ENCODE peak calls at places on chromosomes 4 and X, in four cellular contexts. O, C, J and Y are unnamed samples.

GRCh38 chr4:89289312-89289711 is 18.3 kb downstream of the GPRIN3 start:
- DNase-seq in O (no peak), C (no peak), J (no peak), Y (no peak)

GRCh38 chrX:9456250-9457074 is 8.4 kb upstream of the TBL1X start:
- DNase-seq in O (no peak), C (no peak), J (no peak), Y (no peak)

GRCh38 chrX:51459125-51459524 is 37.3 kb downstream of the NUDT11 start:
- DNase-seq in O (no peak), C (no peak), J (peak), Y (no peak)

GRCh38 chr4:85127653-85128052 is 161.2 kb upstream of the WDFY3 start:
- DNase-seq in O (no peak), C (no peak), J (peak), Y (no peak)

GRCh38 chr4:135418353-135418752 is 1216.8 kb upstream of the PABPC4L start:
- DNase-seq in O (no peak), C (no peak), J (peak), Y (no peak)

GRCh38 chr4:142534994-142535393 is 311.1 kb downstream of the INPP4B start:
- DNase-seq in O (no peak), C (no peak), J (no peak), Y (no peak)

GRCh38 chr4:139794158-139794954 is 128.7 kb downstream of the MGST2 start:
- DNase-seq in O (no peak), C (peak), J (peak), Y (no peak)

GRCh38 chr4:87012265-87012953 is 77.6 kb downstream of the AFF1 start:
- DNase-seq in O (no peak), C (no peak), J (no peak), Y (no peak)

GRCh38 chr4:107866726-107867125 is 42.0 kb downstream of the SGMS2 start:
- DNase-seq in O (no peak), C (no peak), J (peak), Y (no peak)

GRCh38 chr4:147481577-147482109 is 746 bp downstream of the EDNRA start:
- DNase-seq in O (no peak), C (no peak), J (peak), Y (no peak)

GRCh38 chrX:50903387-50904027 is 7.0 kb upstream of the BMP15 start:
- DNase-seq in O (no peak), C (no peak), J (peak), Y (peak)

GRCh38 chr4:186935881-186936280 is 212.2 kb upstream of the FAT1 start:
- DNase-seq in O (no peak), C (no peak), J (no peak), Y (no peak)

GRCh38 chr4:2950221-2950989 is 12.8 kb downstream of the NOP14 start:
- DNase-seq in O (no peak), C (no peak), J (no peak), Y (peak)

GRCh38 chr4:102551946-102552575 is 50.9 kb downstream of the NFKB1 start:
- DNase-seq in O (no peak), C (no peak), J (no peak), Y (no peak)

GRCh38 chr4:124564121-124564520 is 148.4 kb downstream of the ANKRD50 start:
- DNase-seq in O (no peak), C (no peak), J (no peak), Y (no peak)

GRCh38 chrX:20060961-20061868 is 55.5 kb downstream of the MAP7D2 start:
- DNase-seq in O (no peak), C (no peak), J (no peak), Y (no peak)

GRCh38 chrX:28549839-28550238 is 37.4 kb upstream of the IL1RAPL1 start:
- DNase-seq in O (no peak), C (no peak), J (no peak), Y (no peak)

GRCh38 chr4:22635692-22636091 is 57.0 kb upstream of the GBA3 start:
- DNase-seq in O (no peak), C (no peak), J (no peak), Y (no peak)

GRCh38 chr4:338759-339097 is 1.1 kb downstream of the ZNF141 start:
- DNase-seq in O (no peak), C (no peak), J (no peak), Y (no peak)

GRCh38 chr4:17758459-17758858 is 23.0 kb downstream of the FAM184B start:
- DNase-seq in O (no peak), C (no peak), J (no peak), Y (no peak)

GRCh38 chr4:89838005-89838404 is 1.0 kb upstream of the SNCA start:
- DNase-seq in O (no peak), C (no peak), J (peak), Y (no peak)

GRCh38 chr4:1716065-1716945 is 4.2 kb upstream of the SLBP start:
- DNase-seq in O (no peak), C (no peak), J (no peak), Y (no peak)

GRCh38 chr4:31573554-31573953 is 853.4 kb downstream of the PCDH7 start:
- DNase-seq in O (no peak), C (no peak), J (no peak), Y (no peak)

GRCh38 chr4:186789671-186790070 is 66.0 kb upstream of the FAT1 start:
- DNase-seq in O (no peak), C (no peak), J (no peak), Y (no peak)

GRCh38 chr4:101331017-101331416 is 16.3 kb downstream of the PPP3CA start:
- DNase-seq in O (no peak), C (no peak), J (no peak), Y (no peak)

GRCh38 chr4:42482516-42483327 is 85.4 kb downstream of the SHISA3 start:
- DNase-seq in O (no peak), C (no peak), J (no peak), Y (no peak)

GRCh38 chrX:152926279-152926678 is 28.4 kb downstream of the ZNF185 start:
- DNase-seq in O (no peak), C (no peak), J (peak), Y (peak)

GRCh38 chr4:82786794-82787193 is 11.8 kb downstream of the SCD5 start:
- DNase-seq in O (no peak), C (no peak), J (no peak), Y (no peak)

GRCh38 chr4:52641853-52642563 is 17.1 kb downstream of the USP46 start:
- DNase-seq in O (no peak), C (no peak), J (no peak), Y (no peak)

GRCh38 chrX:151370906-151371305 is 26.1 kb upstream of the VMA21 start:
- DNase-seq in O (no peak), C (no peak), J (no peak), Y (no peak)

GRCh38 chr4:76546282-76547166 is 111.5 kb downstream of the SHROOM3 start:
- DNase-seq in O (no peak), C (peak), J (peak), Y (no peak)

GRCh38 chr4:25865586-25865985 is 2.8 kb upstream of the SEL1L3 start:
- DNase-seq in O (no peak), C (no peak), J (peak), Y (peak)

GRCh38 chr4:175823015-175823741 is 11.1 kb upstream of the GPM6A start:
- DNase-seq in O (no peak), C (no peak), J (no peak), Y (no peak)

GRCh38 chr4:172654482-172654881 is 514.1 kb upstream of the GALNT7 start:
- DNase-seq in O (no peak), C (no peak), J (no peak), Y (no peak)

GRCh38 chr4:153466637-153467153 is 535 bp downstream of the TMEM131L start:
- DNase-seq in O (no peak), C (no peak), J (no peak), Y (no peak)

GRCh38 chr4:4585012-4585670 is 43.3 kb upstream of the STX18 start:
- DNase-seq in O (no peak), C (peak), J (peak), Y (no peak)

GRCh38 chr4:39713691-39714090 is 15.8 kb downstream of the UBE2K start:
- DNase-seq in O (no peak), C (no peak), J (peak), Y (no peak)

GRCh38 chr4:171017596-171017995 is 795.6 kb upstream of the GALNTL6 start:
- DNase-seq in O (no peak), C (no peak), J (no peak), Y (no peak)

GRCh38 chrX:42821803-42822443 is 44.0 kb upstream of the PPP1R2C start:
- DNase-seq in O (no peak), C (no peak), J (peak), Y (no peak)

GRCh38 chr4:172995161-172995560 is 173.4 kb upstream of the GALNT7 start:
- DNase-seq in O (no peak), C (no peak), J (no peak), Y (no peak)

GRCh38 chrX:136577562-136577961 is 45.5 kb downstream of the VGLL1 start:
- DNase-seq in O (peak), C (no peak), J (peak), Y (peak)

GRCh38 chrX:136574548-136574947 is 42.5 kb downstream of the VGLL1 start:
- DNase-seq in O (no peak), C (no peak), J (peak), Y (no peak)

GRCh38 chrX:136572030-136572429 is 40.0 kb downstream of the VGLL1 start:
- DNase-seq in O (no peak), C (no peak), J (no peak), Y (no peak)
- TF ChIP-seq CTCF in O (no peak), C (no peak), J (no peak), Y (no peak)

GRCh38 chr4:8195431-8195830 is 3.7 kb upstream of the SH3TC1 start:
- DNase-seq in O (no peak), C (no peak), J (no peak), Y (no peak)

GRCh38 chr4:8191136-8191747 is 7.8 kb upstream of the SH3TC1 start:
- DNase-seq in O (peak), C (no peak), J (peak), Y (no peak)

GRCh38 chr4:8194306-8195242 is 4.5 kb upstream of the SH3TC1 start:
- DNase-seq in O (no peak), C (no peak), J (no peak), Y (no peak)

GRCh38 chr4:8195841-8196460 is 3.1 kb upstream of the SH3TC1 start:
- DNase-seq in O (no peak), C (no peak), J (no peak), Y (no peak)

DNA sequence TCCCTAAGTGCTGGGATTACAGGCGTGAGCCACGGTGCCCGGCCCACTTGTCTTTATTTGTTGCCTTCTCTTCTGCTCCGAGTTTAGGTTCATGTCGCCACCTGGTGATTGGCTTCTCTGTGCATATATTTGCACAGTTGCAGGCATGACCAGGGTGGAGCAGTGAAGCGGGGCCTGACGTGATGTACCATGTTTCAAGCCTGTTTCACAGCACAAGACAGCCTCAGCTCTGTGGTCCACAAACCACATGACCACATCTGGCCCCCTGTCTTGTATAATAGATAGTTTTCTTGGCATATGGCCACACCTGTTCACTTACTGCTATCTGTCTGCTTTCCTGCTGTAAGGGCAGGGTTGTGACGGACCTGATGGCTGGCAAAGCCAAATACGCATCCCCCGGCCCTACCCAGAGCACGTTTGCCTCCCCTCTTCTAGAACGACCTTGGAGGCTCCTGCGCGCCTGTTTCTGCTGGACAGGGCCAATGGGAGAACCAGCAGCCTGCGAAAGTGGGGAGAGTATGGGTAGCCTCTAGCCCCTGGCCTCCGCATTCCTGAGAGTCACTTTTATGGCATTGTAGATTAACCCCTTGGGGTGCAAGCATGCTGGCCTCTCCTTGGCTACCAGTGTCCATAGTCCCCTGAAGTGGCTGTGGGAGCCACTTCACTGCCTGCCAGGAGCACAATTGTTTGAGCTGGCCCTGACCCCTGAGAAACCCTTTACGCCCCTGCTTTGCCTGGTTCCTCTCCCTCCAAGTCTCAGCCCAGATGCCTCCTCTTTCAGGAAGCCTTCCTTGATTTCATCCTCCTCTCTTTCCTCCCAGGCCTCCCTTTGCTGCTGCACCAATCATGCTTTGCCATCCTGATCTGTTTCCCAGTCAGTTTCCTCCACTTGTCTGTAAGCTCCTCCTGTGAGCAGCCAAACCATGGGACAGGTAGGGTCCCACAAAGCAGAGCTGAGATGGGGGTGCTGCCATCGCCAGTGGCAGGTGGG is 6.0 kb upstream of the SH3TC1 start:
- DNase-seq in O (peak), C (no peak), J (peak), Y (peak)
- TF ChIP-seq CTCF in O (no peak), C (peak), J (no peak), Y (no peak)

DNA sequence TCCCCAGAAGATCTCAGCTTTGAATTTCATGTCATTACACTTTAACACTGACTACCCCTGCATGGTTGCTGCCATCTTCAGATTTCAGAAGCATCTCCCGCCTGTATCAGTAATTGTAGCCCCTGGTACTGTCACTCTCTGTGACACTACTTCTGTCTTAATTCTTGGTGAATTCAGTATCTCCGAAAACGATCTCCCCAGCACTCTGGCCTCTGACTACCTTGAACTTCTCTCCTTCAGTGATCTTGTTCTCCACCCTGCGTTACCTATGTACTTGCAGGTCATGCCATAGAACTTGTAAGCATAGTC is 53.8 kb upstream of the ABCG2 start:
- DNase-seq in O (no peak), C (no peak), J (no peak), Y (no peak)
- TF ChIP-seq CTCF in O (no peak), C (no peak), J (no peak), Y (no peak)

GRCh38 chr4:183285886-183286285 is 34.2 kb downstream of the CLDN22 start:
- DNase-seq in O (no peak), C (no peak), J (no peak), Y (no peak)

GRCh38 chr4:183287677-183288076 is 32.4 kb downstream of the CLDN22 start:
- DNase-seq in O (no peak), C (no peak), J (no peak), Y (no peak)

GRCh38 chr4:183284965-183285364 is 35.1 kb downstream of the CLDN22 start:
- DNase-seq in O (no peak), C (peak), J (peak), Y (no peak)

GRCh38 chr4:183287309-183287659 is 32.8 kb downstream of the CLDN22 start:
- DNase-seq in O (no peak), C (no peak), J (no peak), Y (no peak)

GRCh38 chr4:183286590-183287308 is 33.3 kb downstream of the CLDN22 start:
- DNase-seq in O (no peak), C (no peak), J (no peak), Y (no peak)
- TF ChIP-seq CTCF in O (no peak), C (no peak), J (no peak), Y (no peak)